ENCODE peak calls at places on chromosomes 11 and 22, in ten cellular contexts. One of them, this sample, is unnamed.

GRCh38 chr11:34052608-34053160 is 1.2 kb downstream of the CAPRIN1 start:
- DNase-seq in T47D: no peak
- DNase-seq in activated CD8-positive, alpha-beta T cell treated with anti-CD3 and anti-CD28 coated beads, Interleukin-2, amount 10 ng/mL, durations not matched to agents 7 days and 5 days: peak
- DNase-seq in GM23338: peak
- DNase-seq in stimulated activated naive CD8-positive, alpha-beta T cell treated with anti-CD3 and anti-CD28 coated beads, Interleukin-15, amount 100 ng/mL, for 72 hours: peak
- DNase-seq in T-helper 1 cell: peak
- DNase-seq in activated T-cell treated with anti-CD3 and anti-CD28 coated beads, Interleukin-2, amount 50 U/mL, for 48 hours: peak
- DNase-seq in CD4-positive, alpha-beta T cell: peak
- DNase-seq in effector memory CD8-positive, alpha-beta T cell: peak
- DNase-seq in WERI-Rb-1: peak
- DNase-seq in this sample: no peak

GRCh38 chr11:34173050-34173449 is 67.6 kb downstream of the NAT10 start:
- DNase-seq in T47D: no peak
- DNase-seq in activated CD8-positive, alpha-beta T cell treated with anti-CD3 and anti-CD28 coated beads, Interleukin-2, amount 10 ng/mL, durations not matched to agents 7 days and 5 days: no peak
- DNase-seq in GM23338: no peak
- DNase-seq in stimulated activated naive CD8-positive, alpha-beta T cell treated with anti-CD3 and anti-CD28 coated beads, Interleukin-15, amount 100 ng/mL, for 72 hours: no peak
- DNase-seq in T-helper 1 cell: no peak
- DNase-seq in activated T-cell treated with anti-CD3 and anti-CD28 coated beads, Interleukin-2, amount 50 U/mL, for 48 hours: no peak
- DNase-seq in CD4-positive, alpha-beta T cell: no peak
- DNase-seq in effector memory CD8-positive, alpha-beta T cell: no peak
- DNase-seq in WERI-Rb-1: no peak
- DNase-seq in this sample: no peak

GRCh38 chr22:25777870-25778269 is 35.9 kb downstream of the MYO18B start:
- DNase-seq in T47D: peak
- DNase-seq in activated CD8-positive, alpha-beta T cell treated with anti-CD3 and anti-CD28 coated beads, Interleukin-2, amount 10 ng/mL, durations not matched to agents 7 days and 5 days: peak
- DNase-seq in GM23338: peak
- DNase-seq in stimulated activated naive CD8-positive, alpha-beta T cell treated with anti-CD3 and anti-CD28 coated beads, Interleukin-15, amount 100 ng/mL, for 72 hours: no peak
- DNase-seq in T-helper 1 cell: no peak
- DNase-seq in activated T-cell treated with anti-CD3 and anti-CD28 coated beads, Interleukin-2, amount 50 U/mL, for 48 hours: no peak
- DNase-seq in CD4-positive, alpha-beta T cell: no peak
- DNase-seq in effector memory CD8-positive, alpha-beta T cell: no peak
- DNase-seq in WERI-Rb-1: peak
- DNase-seq in this sample: peak

GRCh38 chr11:86099727-86100320 is 30.9 kb upstream of the PICALM start:
- DNase-seq in T47D: no peak
- DNase-seq in activated CD8-positive, alpha-beta T cell treated with anti-CD3 and anti-CD28 coated beads, Interleukin-2, amount 10 ng/mL, durations not matched to agents 7 days and 5 days: no peak
- DNase-seq in GM23338: no peak
- DNase-seq in stimulated activated naive CD8-positive, alpha-beta T cell treated with anti-CD3 and anti-CD28 coated beads, Interleukin-15, amount 100 ng/mL, for 72 hours: no peak
- DNase-seq in T-helper 1 cell: no peak
- DNase-seq in activated T-cell treated with anti-CD3 and anti-CD28 coated beads, Interleukin-2, amount 50 U/mL, for 48 hours: no peak
- DNase-seq in CD4-positive, alpha-beta T cell: no peak
- DNase-seq in effector memory CD8-positive, alpha-beta T cell: no peak
- DNase-seq in WERI-Rb-1: no peak
- DNase-seq in this sample: no peak

GRCh38 chr22:34765115-34765514 is 300.8 kb upstream of the ISX start:
- DNase-seq in T47D: no peak
- DNase-seq in activated CD8-positive, alpha-beta T cell treated with anti-CD3 and anti-CD28 coated beads, Interleukin-2, amount 10 ng/mL, durations not matched to agents 7 days and 5 days: no peak
- DNase-seq in GM23338: no peak
- DNase-seq in stimulated activated naive CD8-positive, alpha-beta T cell treated with anti-CD3 and anti-CD28 coated beads, Interleukin-15, amount 100 ng/mL, for 72 hours: no peak
- DNase-seq in T-helper 1 cell: no peak
- DNase-seq in activated T-cell treated with anti-CD3 and anti-CD28 coated beads, Interleukin-2, amount 50 U/mL, for 48 hours: no peak
- DNase-seq in CD4-positive, alpha-beta T cell: no peak
- DNase-seq in effector memory CD8-positive, alpha-beta T cell: no peak
- DNase-seq in WERI-Rb-1: no peak
- DNase-seq in this sample: no peak

GRCh38 chr22:40634119-40634903 is 2.2 kb downstream of the MRTFA start:
- DNase-seq in T47D: no peak
- DNase-seq in activated CD8-positive, alpha-beta T cell treated with anti-CD3 and anti-CD28 coated beads, Interleukin-2, amount 10 ng/mL, durations not matched to agents 7 days and 5 days: no peak
- DNase-seq in GM23338: no peak
- DNase-seq in stimulated activated naive CD8-positive, alpha-beta T cell treated with anti-CD3 and anti-CD28 coated beads, Interleukin-15, amount 100 ng/mL, for 72 hours: no peak
- DNase-seq in T-helper 1 cell: no peak
- DNase-seq in activated T-cell treated with anti-CD3 and anti-CD28 coated beads, Interleukin-2, amount 50 U/mL, for 48 hours: no peak
- DNase-seq in CD4-positive, alpha-beta T cell: no peak
- DNase-seq in effector memory CD8-positive, alpha-beta T cell: no peak
- DNase-seq in WERI-Rb-1: no peak
- DNase-seq in this sample: no peak

GRCh38 chr22:39496131-39496838 is 5.8 kb upstream of the MIEF1 start:
- DNase-seq in T47D: no peak
- DNase-seq in activated CD8-positive, alpha-beta T cell treated with anti-CD3 and anti-CD28 coated beads, Interleukin-2, amount 10 ng/mL, durations not matched to agents 7 days and 5 days: peak
- DNase-seq in GM23338: peak
- DNase-seq in stimulated activated naive CD8-positive, alpha-beta T cell treated with anti-CD3 and anti-CD28 coated beads, Interleukin-15, amount 100 ng/mL, for 72 hours: peak
- DNase-seq in T-helper 1 cell: no peak
- DNase-seq in activated T-cell treated with anti-CD3 and anti-CD28 coated beads, Interleukin-2, amount 50 U/mL, for 48 hours: peak
- DNase-seq in CD4-positive, alpha-beta T cell: peak
- DNase-seq in effector memory CD8-positive, alpha-beta T cell: peak
- DNase-seq in WERI-Rb-1: peak
- DNase-seq in this sample: no peak

GRCh38 chr22:18110194-18110943 is at the start of gene TUBA8:
- DNase-seq in T47D: peak
- DNase-seq in activated CD8-positive, alpha-beta T cell treated with anti-CD3 and anti-CD28 coated beads, Interleukin-2, amount 10 ng/mL, durations not matched to agents 7 days and 5 days: peak
- DNase-seq in GM23338: peak
- DNase-seq in stimulated activated naive CD8-positive, alpha-beta T cell treated with anti-CD3 and anti-CD28 coated beads, Interleukin-15, amount 100 ng/mL, for 72 hours: peak
- DNase-seq in T-helper 1 cell: no peak
- DNase-seq in activated T-cell treated with anti-CD3 and anti-CD28 coated beads, Interleukin-2, amount 50 U/mL, for 48 hours: peak
- DNase-seq in CD4-positive, alpha-beta T cell: peak
- DNase-seq in effector memory CD8-positive, alpha-beta T cell: no peak
- DNase-seq in WERI-Rb-1: peak
- DNase-seq in this sample: no peak

GRCh38 chr11:86672007-86672621 is at the start of gene ME3:
- DNase-seq in T47D: peak
- DNase-seq in activated CD8-positive, alpha-beta T cell treated with anti-CD3 and anti-CD28 coated beads, Interleukin-2, amount 10 ng/mL, durations not matched to agents 7 days and 5 days: peak
- DNase-seq in GM23338: peak
- DNase-seq in stimulated activated naive CD8-positive, alpha-beta T cell treated with anti-CD3 and anti-CD28 coated beads, Interleukin-15, amount 100 ng/mL, for 72 hours: peak
- DNase-seq in T-helper 1 cell: peak
- DNase-seq in activated T-cell treated with anti-CD3 and anti-CD28 coated beads, Interleukin-2, amount 50 U/mL, for 48 hours: peak
- DNase-seq in CD4-positive, alpha-beta T cell: peak
- DNase-seq in effector memory CD8-positive, alpha-beta T cell: peak
- DNase-seq in WERI-Rb-1: peak
- DNase-seq in this sample: peak

GRCh38 chr22:22687638-22688500 is 43.5 kb downstream of the GGTLC2 start:
- DNase-seq in T47D: peak
- DNase-seq in activated CD8-positive, alpha-beta T cell treated with anti-CD3 and anti-CD28 coated beads, Interleukin-2, amount 10 ng/mL, durations not matched to agents 7 days and 5 days: peak
- DNase-seq in GM23338: peak
- DNase-seq in stimulated activated naive CD8-positive, alpha-beta T cell treated with anti-CD3 and anti-CD28 coated beads, Interleukin-15, amount 100 ng/mL, for 72 hours: peak
- DNase-seq in T-helper 1 cell: no peak
- DNase-seq in activated T-cell treated with anti-CD3 and anti-CD28 coated beads, Interleukin-2, amount 50 U/mL, for 48 hours: peak
- DNase-seq in CD4-positive, alpha-beta T cell: no peak
- DNase-seq in effector memory CD8-positive, alpha-beta T cell: peak
- DNase-seq in WERI-Rb-1: peak
- DNase-seq in this sample: no peak

GRCh38 chr11:43830928-43831440 is 49.6 kb upstream of the ALKBH3 start:
- DNase-seq in T47D: no peak
- DNase-seq in activated CD8-positive, alpha-beta T cell treated with anti-CD3 and anti-CD28 coated beads, Interleukin-2, amount 10 ng/mL, durations not matched to agents 7 days and 5 days: peak
- DNase-seq in GM23338: no peak
- DNase-seq in stimulated activated naive CD8-positive, alpha-beta T cell treated with anti-CD3 and anti-CD28 coated beads, Interleukin-15, amount 100 ng/mL, for 72 hours: peak
- DNase-seq in T-helper 1 cell: no peak
- DNase-seq in activated T-cell treated with anti-CD3 and anti-CD28 coated beads, Interleukin-2, amount 50 U/mL, for 48 hours: peak
- DNase-seq in CD4-positive, alpha-beta T cell: peak
- DNase-seq in effector memory CD8-positive, alpha-beta T cell: no peak
- DNase-seq in WERI-Rb-1: no peak
- DNase-seq in this sample: peak

GRCh38 chr22:26921726-26922125 is 264.3 kb downstream of the MIAT start:
- DNase-seq in T47D: no peak
- DNase-seq in activated CD8-positive, alpha-beta T cell treated with anti-CD3 and anti-CD28 coated beads, Interleukin-2, amount 10 ng/mL, durations not matched to agents 7 days and 5 days: no peak
- DNase-seq in GM23338: no peak
- DNase-seq in stimulated activated naive CD8-positive, alpha-beta T cell treated with anti-CD3 and anti-CD28 coated beads, Interleukin-15, amount 100 ng/mL, for 72 hours: no peak
- DNase-seq in T-helper 1 cell: no peak
- DNase-seq in activated T-cell treated with anti-CD3 and anti-CD28 coated beads, Interleukin-2, amount 50 U/mL, for 48 hours: no peak
- DNase-seq in CD4-positive, alpha-beta T cell: no peak
- DNase-seq in effector memory CD8-positive, alpha-beta T cell: no peak
- DNase-seq in WERI-Rb-1: peak
- DNase-seq in this sample: no peak

GRCh38 chr22:41619979-41620645 is 731 bp downstream of the DESI1 start:
- DNase-seq in T47D: no peak
- DNase-seq in activated CD8-positive, alpha-beta T cell treated with anti-CD3 and anti-CD28 coated beads, Interleukin-2, amount 10 ng/mL, durations not matched to agents 7 days and 5 days: peak
- DNase-seq in GM23338: peak
- DNase-seq in stimulated activated naive CD8-positive, alpha-beta T cell treated with anti-CD3 and anti-CD28 coated beads, Interleukin-15, amount 100 ng/mL, for 72 hours: peak
- DNase-seq in T-helper 1 cell: peak
- DNase-seq in activated T-cell treated with anti-CD3 and anti-CD28 coated beads, Interleukin-2, amount 50 U/mL, for 48 hours: peak
- DNase-seq in CD4-positive, alpha-beta T cell: peak
- DNase-seq in effector memory CD8-positive, alpha-beta T cell: peak
- DNase-seq in WERI-Rb-1: peak
- DNase-seq in this sample: no peak

GRCh38 chr11:81373986-81374385 is 1359.7 kb downstream of the FAM181B start:
- DNase-seq in T47D: no peak
- DNase-seq in activated CD8-positive, alpha-beta T cell treated with anti-CD3 and anti-CD28 coated beads, Interleukin-2, amount 10 ng/mL, durations not matched to agents 7 days and 5 days: no peak
- DNase-seq in GM23338: no peak
- DNase-seq in stimulated activated naive CD8-positive, alpha-beta T cell treated with anti-CD3 and anti-CD28 coated beads, Interleukin-15, amount 100 ng/mL, for 72 hours: no peak
- DNase-seq in T-helper 1 cell: no peak
- DNase-seq in activated T-cell treated with anti-CD3 and anti-CD28 coated beads, Interleukin-2, amount 50 U/mL, for 48 hours: no peak
- DNase-seq in CD4-positive, alpha-beta T cell: no peak
- DNase-seq in effector memory CD8-positive, alpha-beta T cell: no peak
- DNase-seq in WERI-Rb-1: no peak
- DNase-seq in this sample: no peak

GRCh38 chr22:42330953-42331525 is 60.6 kb upstream of the TCF20 start:
- DNase-seq in T47D: no peak
- DNase-seq in activated CD8-positive, alpha-beta T cell treated with anti-CD3 and anti-CD28 coated beads, Interleukin-2, amount 10 ng/mL, durations not matched to agents 7 days and 5 days: no peak
- DNase-seq in GM23338: no peak
- DNase-seq in stimulated activated naive CD8-positive, alpha-beta T cell treated with anti-CD3 and anti-CD28 coated beads, Interleukin-15, amount 100 ng/mL, for 72 hours: no peak
- DNase-seq in T-helper 1 cell: no peak
- DNase-seq in activated T-cell treated with anti-CD3 and anti-CD28 coated beads, Interleukin-2, amount 50 U/mL, for 48 hours: no peak
- DNase-seq in CD4-positive, alpha-beta T cell: no peak
- DNase-seq in effector memory CD8-positive, alpha-beta T cell: no peak
- DNase-seq in WERI-Rb-1: no peak
- DNase-seq in this sample: no peak

GRCh38 chr11:125626381-125626950 is 1.5 kb downstream of the CHEK1 start:
- DNase-seq in T47D: peak
- DNase-seq in activated CD8-positive, alpha-beta T cell treated with anti-CD3 and anti-CD28 coated beads, Interleukin-2, amount 10 ng/mL, durations not matched to agents 7 days and 5 days: peak
- DNase-seq in GM23338: peak
- DNase-seq in stimulated activated naive CD8-positive, alpha-beta T cell treated with anti-CD3 and anti-CD28 coated beads, Interleukin-15, amount 100 ng/mL, for 72 hours: peak
- DNase-seq in T-helper 1 cell: no peak
- DNase-seq in activated T-cell treated with anti-CD3 and anti-CD28 coated beads, Interleukin-2, amount 50 U/mL, for 48 hours: no peak
- DNase-seq in CD4-positive, alpha-beta T cell: no peak
- DNase-seq in effector memory CD8-positive, alpha-beta T cell: peak
- DNase-seq in WERI-Rb-1: no peak
- DNase-seq in this sample: no peak

GRCh38 chr11:124732230-124732629 is 7.5 kb upstream of the NRGN start:
- DNase-seq in T47D: no peak
- DNase-seq in activated CD8-positive, alpha-beta T cell treated with anti-CD3 and anti-CD28 coated beads, Interleukin-2, amount 10 ng/mL, durations not matched to agents 7 days and 5 days: no peak
- DNase-seq in GM23338: no peak
- DNase-seq in stimulated activated naive CD8-positive, alpha-beta T cell treated with anti-CD3 and anti-CD28 coated beads, Interleukin-15, amount 100 ng/mL, for 72 hours: no peak
- DNase-seq in T-helper 1 cell: no peak
- DNase-seq in activated T-cell treated with anti-CD3 and anti-CD28 coated beads, Interleukin-2, amount 50 U/mL, for 48 hours: no peak
- DNase-seq in CD4-positive, alpha-beta T cell: no peak
- DNase-seq in effector memory CD8-positive, alpha-beta T cell: no peak
- DNase-seq in WERI-Rb-1: no peak
- DNase-seq in this sample: no peak

GRCh38 chr22:35766654-35767580 is 49.2 kb downstream of the APOL5 start:
- DNase-seq in T47D: no peak
- DNase-seq in activated CD8-positive, alpha-beta T cell treated with anti-CD3 and anti-CD28 coated beads, Interleukin-2, amount 10 ng/mL, durations not matched to agents 7 days and 5 days: no peak
- DNase-seq in GM23338: peak
- DNase-seq in stimulated activated naive CD8-positive, alpha-beta T cell treated with anti-CD3 and anti-CD28 coated beads, Interleukin-15, amount 100 ng/mL, for 72 hours: no peak
- DNase-seq in T-helper 1 cell: no peak
- DNase-seq in activated T-cell treated with anti-CD3 and anti-CD28 coated beads, Interleukin-2, amount 50 U/mL, for 48 hours: no peak
- DNase-seq in CD4-positive, alpha-beta T cell: no peak
- DNase-seq in effector memory CD8-positive, alpha-beta T cell: no peak
- DNase-seq in WERI-Rb-1: no peak
- DNase-seq in this sample: no peak

GRCh38 chr11:104792861-104793260 is 105.4 kb downstream of the CASP12 start:
- DNase-seq in T47D: no peak
- DNase-seq in activated CD8-positive, alpha-beta T cell treated with anti-CD3 and anti-CD28 coated beads, Interleukin-2, amount 10 ng/mL, durations not matched to agents 7 days and 5 days: no peak
- DNase-seq in GM23338: peak
- DNase-seq in stimulated activated naive CD8-positive, alpha-beta T cell treated with anti-CD3 and anti-CD28 coated beads, Interleukin-15, amount 100 ng/mL, for 72 hours: no peak
- DNase-seq in T-helper 1 cell: no peak
- DNase-seq in activated T-cell treated with anti-CD3 and anti-CD28 coated beads, Interleukin-2, amount 50 U/mL, for 48 hours: no peak
- DNase-seq in CD4-positive, alpha-beta T cell: no peak
- DNase-seq in effector memory CD8-positive, alpha-beta T cell: no peak
- DNase-seq in WERI-Rb-1: no peak
- DNase-seq in this sample: no peak

GRCh38 chr11:44737222-44737621 is 10.5 kb downstream of the TSPAN18 start:
- DNase-seq in T47D: no peak
- DNase-seq in activated CD8-positive, alpha-beta T cell treated with anti-CD3 and anti-CD28 coated beads, Interleukin-2, amount 10 ng/mL, durations not matched to agents 7 days and 5 days: no peak
- DNase-seq in GM23338: no peak
- DNase-seq in stimulated activated naive CD8-positive, alpha-beta T cell treated with anti-CD3 and anti-CD28 coated beads, Interleukin-15, amount 100 ng/mL, for 72 hours: no peak
- DNase-seq in T-helper 1 cell: no peak
- DNase-seq in activated T-cell treated with anti-CD3 and anti-CD28 coated beads, Interleukin-2, amount 50 U/mL, for 48 hours: no peak
- DNase-seq in CD4-positive, alpha-beta T cell: no peak
- DNase-seq in effector memory CD8-positive, alpha-beta T cell: no peak
- DNase-seq in WERI-Rb-1: no peak
- DNase-seq in this sample: no peak

GRCh38 chr22:20952544-20953341 is 14.3 kb upstream of the AIFM3 start:
- DNase-seq in T47D: no peak
- DNase-seq in activated CD8-positive, alpha-beta T cell treated with anti-CD3 and anti-CD28 coated beads, Interleukin-2, amount 10 ng/mL, durations not matched to agents 7 days and 5 days: no peak
- DNase-seq in GM23338: no peak
- DNase-seq in stimulated activated naive CD8-positive, alpha-beta T cell treated with anti-CD3 and anti-CD28 coated beads, Interleukin-15, amount 100 ng/mL, for 72 hours: no peak
- DNase-seq in T-helper 1 cell: no peak
- DNase-seq in activated T-cell treated with anti-CD3 and anti-CD28 coated beads, Interleukin-2, amount 50 U/mL, for 48 hours: no peak
- DNase-seq in CD4-positive, alpha-beta T cell: no peak
- DNase-seq in effector memory CD8-positive, alpha-beta T cell: no peak
- DNase-seq in WERI-Rb-1: no peak
- DNase-seq in this sample: no peak

GRCh38 chr11:94796863-94797262 is 28.7 kb downstream of the AMOTL1 start:
- DNase-seq in T47D: no peak
- DNase-seq in activated CD8-positive, alpha-beta T cell treated with anti-CD3 and anti-CD28 coated beads, Interleukin-2, amount 10 ng/mL, durations not matched to agents 7 days and 5 days: no peak
- DNase-seq in GM23338: no peak
- DNase-seq in stimulated activated naive CD8-positive, alpha-beta T cell treated with anti-CD3 and anti-CD28 coated beads, Interleukin-15, amount 100 ng/mL, for 72 hours: no peak
- DNase-seq in T-helper 1 cell: no peak
- DNase-seq in activated T-cell treated with anti-CD3 and anti-CD28 coated beads, Interleukin-2, amount 50 U/mL, for 48 hours: no peak
- DNase-seq in CD4-positive, alpha-beta T cell: no peak
- DNase-seq in effector memory CD8-positive, alpha-beta T cell: no peak
- DNase-seq in WERI-Rb-1: no peak
- DNase-seq in this sample: no peak

This sample was measured in 8988T.